ENCODE peak calls at places on chromosome 18, in six cellular contexts. T is IMR-90, N is heart right ventricle, S is A549, L is lower lobe of right lung, C is fibroblast of pulmonary artery. K is an unnamed sample.

GRCh38 chr18:6557470-6558245 is 142.9 kb upstream of the L3MBTL4 start:
- DNase-seq in N (no peak), L (no peak), T (no peak), S (no peak), C (no peak), K (no peak)

GRCh38 chr18:71529708-71530303 is 1014.3 kb downstream of the CBLN2 start:
- DNase-seq in N (no peak), S (no peak), C (peak), L (no peak), T (no peak), K (peak)

GRCh38 chr18:59518705-59519104 is 159.6 kb upstream of the LMAN1 start:
- DNase-seq in C (no peak), L (no peak), T (no peak), S (no peak), N (no peak), K (no peak)

GRCh38 chr18:64699116-64699515 is 550.2 kb upstream of the LINC00305 start:
- DNase-seq in N (no peak), L (no peak), S (no peak), T (no peak), C (no peak), K (no peak)

GRCh38 chr18:55695091-55695490 is 107.1 kb upstream of the TCF4 start:
- DNase-seq in S (no peak), T (no peak), L (no peak), C (no peak), N (no peak), K (no peak)

GRCh38 chr18:69774831-69775230 is 172.8 kb downstream of the CD226 start:
- DNase-seq in C (peak), T (peak), S (no peak), N (no peak), L (no peak), K (peak)

GRCh38 chr18:79545714-79546113 is 133.9 kb upstream of the CTDP1 start:
- DNase-seq in S (no peak), L (peak), T (no peak), N (no peak), C (no peak), K (no peak)

GRCh38 chr18:35106845-35107148 is 65.6 kb downstream of the MAPRE2 start:
- DNase-seq in L (no peak), C (no peak), S (no peak), T (no peak), N (no peak), K (peak)

GRCh38 chr18:26227051-26227672 is 917 bp downstream of the TAF4B start:
- DNase-seq in T (no peak), S (peak), N (peak), C (peak), L (no peak), K (peak)

GRCh38 chr18:79857082-79857661 is 59.4 kb downstream of the KCNG2 start:
- DNase-seq in L (no peak), T (peak), N (no peak), S (peak), C (peak), K (peak)

GRCh38 chr18:55461843-55462242 is 126.1 kb downstream of the TCF4 start:
- DNase-seq in C (no peak), T (no peak), L (no peak), S (no peak), N (no peak), K (no peak)

GRCh38 chr18:42182728-42183700 is 228.0 kb downstream of the PIK3C3 start:
- DNase-seq in S (no peak), L (no peak), C (no peak), T (no peak), N (no peak), K (peak)

GRCh38 chr18:59681521-59682004 is 15.7 kb downstream of the CCBE1 start:
- DNase-seq in S (no peak), N (no peak), C (no peak), L (no peak), T (no peak), K (no peak)

GRCh38 chr18:69956655-69957054 is 9.0 kb upstream of the CD226 start:
- DNase-seq in S (no peak), L (no peak), C (no peak), N (no peak), T (no peak), K (no peak)

GRCh38 chr18:34493566-34494358 is 216.3 kb upstream of the DTNA start:
- DNase-seq in N (peak), C (peak), T (no peak), L (peak), S (no peak), K (no peak)

GRCh38 chr18:11733031-11733430 is 44.0 kb downstream of the GNAL start:
- DNase-seq in C (peak), S (peak), L (peak), N (peak), T (peak), K (peak)
- H3K4me3 ChIP-seq in C (peak), S (no peak), L (peak), N (peak), T (peak), K (peak)

DNA sequence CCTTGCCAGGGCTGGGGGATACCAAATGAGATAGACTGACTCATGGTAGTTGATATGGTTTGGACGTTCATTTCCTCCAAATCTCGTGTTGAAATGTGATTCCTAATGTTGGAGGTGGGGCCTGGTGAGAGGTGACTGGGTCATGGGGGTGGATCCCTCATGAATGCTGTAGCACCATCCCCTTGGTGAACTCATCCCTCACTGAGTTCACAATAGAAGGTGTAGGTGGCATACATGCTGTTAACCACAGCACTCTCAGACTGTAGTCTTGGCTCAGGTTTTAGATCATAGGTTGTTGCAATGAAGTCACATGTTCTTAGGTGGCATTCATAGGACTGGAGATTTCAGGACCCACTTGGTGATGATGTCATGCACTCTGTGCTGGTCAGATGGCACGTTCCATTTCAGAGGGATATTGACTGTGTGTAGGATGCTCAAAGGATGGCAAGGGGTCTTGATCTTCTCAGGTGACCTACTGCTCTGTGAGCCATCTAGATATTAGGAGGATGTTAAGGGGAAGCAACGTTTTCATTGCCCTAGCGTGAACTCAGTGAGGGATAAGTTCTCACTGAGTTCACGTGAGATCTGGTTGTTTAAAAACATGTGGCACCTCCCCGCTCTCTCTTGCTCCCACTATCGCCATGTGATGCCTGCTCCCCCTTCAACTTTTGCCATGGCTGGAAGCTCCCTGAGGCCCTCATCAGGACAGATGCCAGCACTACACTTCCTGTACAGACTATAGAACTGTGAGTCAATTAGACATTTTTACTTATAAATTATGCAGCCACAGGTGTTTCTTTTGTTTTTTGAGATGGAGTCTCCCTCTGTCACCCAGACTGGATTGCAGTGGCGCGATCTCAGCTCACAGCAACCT is 73.8 kb upstream of the ACAA2 start:
- DNase-seq in L (no peak), C (no peak), S (no peak), N (no peak), T (no peak), K (no peak)
- TF ChIP-seq CTCF in L (no peak), C (peak), S (no peak), N (no peak), T (no peak), K (no peak)

DNA sequence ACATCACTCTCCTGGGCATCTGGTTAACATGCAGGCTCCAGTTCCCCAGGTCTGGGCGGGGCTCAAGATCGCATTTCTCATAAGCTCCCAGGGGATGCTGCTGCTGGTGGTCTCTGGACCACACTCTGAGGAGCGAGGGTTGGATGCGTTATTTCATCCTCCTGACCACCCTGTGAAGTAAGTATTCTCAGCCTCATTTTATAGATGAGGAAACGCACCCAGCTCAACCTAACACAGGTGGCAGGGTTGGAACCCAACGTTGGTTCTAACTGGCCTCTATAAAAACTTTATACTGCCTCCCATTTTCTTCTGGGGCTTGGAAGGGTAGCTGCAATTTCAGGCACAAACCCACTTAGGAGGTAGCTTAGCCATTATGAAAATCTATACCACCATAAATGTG is 120.5 kb downstream of the FAM210A start:
- DNase-seq in L (no peak), N (no peak), C (no peak), S (no peak), T (no peak), K (no peak)
- H3K4me3 ChIP-seq in L (no peak), N (no peak), C (no peak), S (no peak), T (no peak), K (no peak)

GRCh38 chr18:23237524-23238151 is 102.4 kb downstream of the CABLES1 start:
- DNase-seq in L (peak), S (no peak), N (peak), C (peak), T (peak), K (peak)
- TF ChIP-seq CTCF in L (peak), S (no peak), N (peak), C (peak), T (peak), K (peak)

GRCh38 chr18:77271720-77272481 is 22.3 kb downstream of the GALR1 start:
- DNase-seq in S (no peak), T (peak), L (no peak), C (peak), N (no peak), K (peak)

GRCh38 chr18:77263471-77263774 is 13.8 kb downstream of the GALR1 start:
- DNase-seq in T (no peak), S (no peak), L (no peak), N (no peak), C (no peak), K (no peak)

GRCh38 chr18:77262655-77263470 is 13.2 kb downstream of the GALR1 start:
- DNase-seq in N (no peak), S (peak), T (no peak), C (no peak), L (no peak), K (no peak)

GRCh38 chr18:77267957-77268356 is 18.3 kb downstream of the GALR1 start:
- DNase-seq in S (no peak), T (no peak), C (no peak), L (no peak), N (no peak), K (no peak)
- H3K4me3 ChIP-seq in S (no peak), T (no peak), C (no peak), L (no peak), N (no peak), K (no peak)

DNA sequence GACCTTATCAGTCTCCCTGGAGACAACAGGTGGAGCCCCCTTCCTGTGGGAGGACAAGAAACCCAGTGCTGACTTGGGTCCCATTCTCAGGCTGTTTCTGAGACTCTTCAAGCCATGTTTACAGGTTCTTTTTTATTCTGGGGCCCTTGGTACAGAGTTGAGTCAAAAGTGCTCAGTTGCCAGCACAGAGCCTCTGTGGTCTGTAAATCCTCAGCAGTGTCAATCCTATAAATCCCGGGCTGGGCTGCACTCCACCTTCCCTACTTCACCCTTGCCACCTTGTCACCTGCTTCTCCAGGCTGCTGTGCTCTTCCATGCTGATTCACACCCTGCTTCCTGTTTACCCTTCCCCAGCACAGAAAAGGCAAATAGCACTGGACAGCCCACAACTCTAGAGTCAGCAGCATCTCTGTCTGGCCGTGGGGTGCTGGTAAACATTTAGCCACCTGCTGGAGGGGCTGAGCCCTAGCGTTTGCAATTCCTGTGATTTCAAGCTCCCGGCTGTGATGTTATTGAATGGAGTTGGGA is 74.7 kb downstream of the TNFRSF11A start:
- DNase-seq in L (no peak), S (peak), C (no peak), N (no peak), T (no peak), K (peak)
- TF ChIP-seq CTCF in L (no peak), S (no peak), C (peak), N (no peak), T (peak), K (peak)

GRCh38 chr18:45962461-45962860 is 4.7 kb downstream of the EPG5 start:
- DNase-seq in S (no peak), L (no peak), T (peak), C (peak), N (no peak), K (peak)
- H3K4me3 ChIP-seq in S (no peak), L (no peak), T (no peak), C (no peak), N (no peak), K (no peak)

K was measured in cardiac fibroblast.